ENCODE peak calls at places on chromosomes 12 and 14, in five cellular contexts. C is tibial artery, Z is fibroblast of pulmonary artery, D is choroid plexus epithelial cell, K is right atrium auricular region. O is an unnamed sample.

GRCh38 chr14:33249361-33249760 is 310.7 kb downstream of the NPAS3 start:
- DNase-seq in D (no peak), Z (no peak), K (no peak), C (no peak), O (no peak)

GRCh38 chr14:50697659-50698290 is 29.7 kb upstream of the SAV1 start:
- DNase-seq in Z (no peak), D (no peak), C (no peak), K (no peak), O (no peak)

GRCh38 chr12:82800185-82800584 is 113.5 kb downstream of the TMTC2 start:
- DNase-seq in K (no peak), Z (no peak), C (no peak), D (peak; percentile 4), O (peak; percentile 81)

GRCh38 chr12:3299929-3300832 is 190.8 kb upstream of the PRMT8 start:
- DNase-seq in D (peak; percentile 92), C (peak; percentile 80), K (peak; percentile 92), Z (peak; percentile 85), O (peak; percentile 99)

GRCh38 chr14:52129733-52130132 is 60.9 kb upstream of the NID2 start:
- DNase-seq in C (no peak), K (no peak), D (peak; percentile 29), Z (no peak), O (no peak)

GRCh38 chr12:27922591-27923139 is 49.9 kb downstream of the PTHLH start:
- DNase-seq in D (peak; percentile 33), C (no peak), Z (peak; percentile 64), K (no peak), O (peak; percentile 90)

GRCh38 chr14:52974406-52974805 is 23.6 kb upstream of the FERMT2 start:
- DNase-seq in K (no peak), Z (no peak), D (peak; percentile 19), C (no peak), O (peak; percentile 5)

GRCh38 chr12:62537544-62537943 is 70.9 kb downstream of the MON2 start:
- DNase-seq in K (no peak), Z (peak; percentile 94), D (peak; percentile 95), C (peak; percentile 33), O (peak; percentile 49)

GRCh38 chr12:31965090-31965489 is 5.9 kb downstream of the RESF1 start:
- DNase-seq in C (no peak), K (no peak), Z (no peak), D (no peak), O (no peak)

GRCh38 chr12:124279846-124280360 is 15.0 kb upstream of the RFLNA start:
- DNase-seq in D (peak; percentile 20), C (no peak), K (no peak), Z (no peak), O (no peak)

GRCh38 chr12:82090188-82090587 is 268.0 kb downstream of the CCDC59 start:
- DNase-seq in K (no peak), D (no peak), Z (no peak), C (no peak), O (no peak)

GRCh38 chr14:68374682-68375081 is 418.2 kb downstream of the ZFP36L1 start:
- DNase-seq in D (no peak), Z (no peak), C (peak; percentile 52), K (no peak), O (no peak)

GRCh38 chr14:106507354-106507753 is 981.0 kb downstream of the TMEM121 start:
- DNase-seq in K (no peak), D (no peak), Z (no peak), C (no peak), O (no peak)

GRCh38 chr12:71567562-71567961 is 96.1 kb downstream of the ZFC3H1 start:
- DNase-seq in C (no peak), D (no peak), Z (no peak), K (no peak), O (peak; percentile 80)

GRCh38 chr12:98896938-98897337 is 251.8 kb downstream of the APAF1 start:
- DNase-seq in C (no peak), K (no peak), D (peak; percentile 30), Z (peak; percentile 18), O (no peak)

GRCh38 chr12:88854260-88854659 is 274.0 kb upstream of the KITLG start:
- DNase-seq in Z (peak; percentile 69), K (no peak), C (no peak), D (peak; percentile 89), O (peak; percentile 92)

GRCh38 chr14:78022059-78022458 is 148.1 kb upstream of the NRXN3 start:
- DNase-seq in Z (peak; percentile 20), D (peak; percentile 61), C (no peak), K (no peak), O (peak; percentile 75)

GRCh38 chr14:77498984-77499527 is 440 bp upstream of the ISM2 start:
- DNase-seq in K (no peak), Z (no peak), C (no peak), D (no peak), O (peak; percentile 32)

GRCh38 chr12:1594045-1594294 is 411 bp downstream of the FBXL14 start:
- DNase-seq in D (peak; percentile 69), C (peak; percentile 59), K (no peak), Z (no peak), O (peak; percentile 58)

GRCh38 chr12:109735825-109736551 is 22.4 kb downstream of the FAM222A start:
- DNase-seq in D (no peak), Z (no peak), K (no peak), C (no peak), O (no peak)

GRCh38 chr14:54147285-54147684 is 190.7 kb upstream of the BMP4 start:
- DNase-seq in D (peak; percentile 81), C (no peak), K (no peak), Z (peak; percentile 85), O (peak; percentile 79)

GRCh38 chr12:52975820-52976573 is 27.1 kb downstream of the KRT18 start:
- DNase-seq in K (no peak), C (no peak), Z (peak; percentile 40), D (peak; percentile 42), O (peak; percentile 63)

GRCh38 chr14:20435454-20436362 is at the start of gene KLHL33:
- DNase-seq in K (no peak), Z (no peak), C (no peak), D (peak; percentile 17), O (no peak)

GRCh38 chr14:79587194-79587593 is 624.1 kb downstream of the DIO2 start:
- DNase-seq in D (peak; percentile 89), K (no peak), C (no peak), Z (peak; percentile 65), O (peak; percentile 22)

GRCh38 chr12:75480469-75480949 is at the start of gene GLIPR1:
- DNase-seq in K (peak; percentile 92), C (peak; percentile 83), Z (peak; percentile 99), D (peak; percentile 99), O (peak; percentile 92)

GRCh38 chr12:113005759-113006158 is 27.4 kb downstream of the OAS2 start:
- DNase-seq in D (no peak), K (no peak), Z (peak; percentile 17), C (no peak), O (peak; percentile 22)

GRCh38 chr12:31018106-31018890 is 55.4 kb upstream of the DDX11 start:
- DNase-seq in D (no peak), K (no peak), C (no peak), Z (no peak), O (no peak)

GRCh38 chr14:63492391-63492790 is 50.8 kb downstream of the PPP2R5E start:
- DNase-seq in Z (peak; percentile 51), K (no peak), C (no peak), D (peak; percentile 42), O (peak; percentile 94)

GRCh38 chr14:98137626-98138025 is 1134.4 kb downstream of the BCL11B start:
- DNase-seq in C (no peak), Z (no peak), K (no peak), D (no peak), O (peak; percentile 60)

GRCh38 chr14:26963696-26964095 is 365.9 kb upstream of the NOVA1 start:
- DNase-seq in C (no peak), Z (peak; percentile 34), K (no peak), D (no peak), O (no peak)

GRCh38 chr14:70357557-70357956 is 1.9 kb downstream of the COX16 start:
- DNase-seq in D (no peak), Z (no peak), C (no peak), K (no peak), O (no peak)

GRCh38 chr14:55122441-55122986 is 6.5 kb upstream of the LGALS3 start:
- DNase-seq in Z (peak; percentile 69), D (peak; percentile 60), K (no peak), C (no peak), O (peak; percentile 82)

GRCh38 chr12:70640901-70641300 is 3.7 kb upstream of the PTPRB start:
- DNase-seq in Z (no peak), K (no peak), D (no peak), C (no peak), O (no peak)

DNA sequence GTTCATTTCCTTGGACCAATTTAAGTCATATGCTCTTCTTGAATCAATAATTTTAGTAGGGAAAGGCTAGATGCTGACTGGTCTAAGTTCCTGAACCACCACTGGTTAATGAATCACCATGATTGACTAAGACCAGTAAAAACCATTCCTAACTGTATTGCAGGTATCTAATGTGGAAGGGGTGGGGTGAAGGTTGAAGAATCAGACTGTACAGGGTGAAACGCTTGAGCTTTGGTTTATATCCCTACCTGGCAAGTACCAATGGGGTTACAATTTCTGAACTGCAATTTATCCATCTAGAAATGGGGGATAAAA is 100.2 kb downstream of the DYRK2 start:
- DNase-seq in D (no peak), K (no peak), Z (no peak), C (no peak), O (peak; percentile 65)
- H3K4me3 ChIP-seq in D (no peak overlapping the region), K (no peak overlapping the region), Z (no peak overlapping the region), C (no peak overlapping the region), O (no peak overlapping the region)

GRCh38 chr12:57395121-57395520 is 35.7 kb downstream of the R3HDM2 start:
- DNase-seq in D (no peak), K (no peak), C (no peak), Z (no peak), O (no peak)

GRCh38 chr12:57401165-57401564 is 29.7 kb downstream of the R3HDM2 start:
- DNase-seq in C (no peak), K (no peak), Z (no peak), D (no peak), O (no peak)

DNA sequence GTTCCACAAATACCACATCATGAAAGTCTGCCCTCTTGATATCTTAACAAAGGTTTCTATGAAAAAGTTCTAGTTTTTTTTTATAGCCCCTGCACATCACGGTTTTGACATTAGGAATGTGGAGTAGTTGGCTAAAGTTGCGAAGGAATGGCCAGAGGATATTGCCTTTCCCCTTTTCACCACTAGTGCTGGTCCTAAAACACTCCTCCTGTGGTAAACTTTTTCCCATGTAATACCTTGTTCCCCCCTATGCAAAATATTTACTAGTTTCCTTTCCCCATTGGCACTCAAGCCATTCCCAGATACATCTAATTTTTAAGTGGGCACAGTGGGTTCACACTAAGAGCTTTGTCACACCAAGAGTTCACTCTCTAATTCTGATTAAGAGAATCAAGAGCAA is 33.4 kb downstream of the R3HDM2 start:
- DNase-seq in K (no peak), D (no peak), Z (no peak), C (no peak), O (no peak)
- TF ChIP-seq CTCF in K (no peak), D (no peak), Z (no peak), C (no peak), O (no peak)

GRCh38 chr14:23539867-23540469 is 11.6 kb downstream of the ZFHX2 start:
- DNase-seq in Z (no peak), D (no peak), K (no peak), C (no peak), O (no peak)
- H3K4me3 ChIP-seq in Z (no peak overlapping the region), D (no peak overlapping the region), K (no peak overlapping the region), C (no peak overlapping the region), O (no peak overlapping the region)

DNA sequence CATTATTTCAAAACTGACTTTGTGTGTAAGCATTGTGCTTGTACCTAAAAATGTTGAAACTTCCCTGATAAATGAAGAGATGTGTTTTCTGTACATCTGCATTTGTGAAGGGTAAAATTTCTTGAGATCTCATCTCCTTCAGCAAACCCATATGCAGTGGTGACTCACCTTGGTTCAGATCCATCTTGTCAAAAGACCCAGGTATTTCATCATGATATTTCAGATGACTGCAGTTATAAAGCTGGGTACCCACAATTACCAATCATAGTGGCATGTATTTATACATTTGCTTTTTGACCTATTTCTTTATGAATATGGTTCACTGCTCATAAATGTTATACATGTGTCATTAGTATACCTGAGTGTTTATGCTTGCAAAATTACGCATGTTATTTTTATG is 1213.6 kb downstream of the GALC start:
- DNase-seq in C (no peak), K (no peak), D (no peak), Z (no peak), O (peak; percentile 75)
- TF ChIP-seq CTCF in C (no peak), K (no peak), D (no peak), Z (no peak), O (no peak)